ENCODE peak calls at places on chromosomes 4 and X, in five cellular contexts. I is prostate gland, C is OCI-LY7, U is GM23248, L is suprapubic skin. R is an unnamed sample.

GRCh38 chr4:153781717-153782416 is 7.0 kb downstream of the SFRP2 start:
- DNase-seq in I (no peak), C (no peak), U (peak; percentile 61), L (no peak), R (peak; percentile 27)

GRCh38 chrX:11336201-11336600 is 43.0 kb downstream of the AMELX start:
- DNase-seq in I (no peak), C (peak; percentile 59), U (no peak), L (no peak), R (no peak)

GRCh38 chr4:38867478-38868054 is at the start of gene FAM114A1:
- DNase-seq in I (peak; percentile 77), C (no peak), U (peak; percentile 95), L (peak; percentile 89), R (peak; percentile 13)

GRCh38 chrX:26562156-26562555 is 346.2 kb downstream of the MAGEB5 start:
- DNase-seq in I (no peak), C (no peak), U (no peak), L (no peak), R (no peak)

GRCh38 chrX:132505116-132505515 is 16.3 kb upstream of the MBNL3 start:
- DNase-seq in I (no peak), C (no peak), U (peak; percentile 36), L (no peak), R (no peak)

GRCh38 chr4:131098976-131099375 is 2003.0 kb downstream of the C4orf33 start:
- DNase-seq in I (no peak), C (no peak), U (no peak), L (no peak), R (no peak)

GRCh38 chr4:138163171-138163570 is 79.0 kb downstream of the SLC7A11 start:
- DNase-seq in I (no peak), C (no peak), U (no peak), L (no peak), R (no peak)

GRCh38 chr4:85291226-85291625 is 183.7 kb upstream of the ARHGAP24 start:
- DNase-seq in I (no peak), C (no peak), U (no peak), L (no peak), R (no peak)

GRCh38 chrX:1403228-1403627 is 11.3 kb upstream of the SLC25A6 start:
- DNase-seq in I (no peak), C (no peak), U (no peak), L (no peak), R (no peak)

GRCh38 chr4:26197018-26197779 is 123.6 kb upstream of the RBPJ start:
- DNase-seq in I (no peak), C (peak; percentile 33), U (peak; percentile 96), L (no peak), R (no peak)

GRCh38 chr4:107854326-107855030 is 29.7 kb downstream of the SGMS2 start:
- DNase-seq in I (no peak), C (no peak), U (peak; percentile 81), L (no peak), R (no peak)

GRCh38 chrX:11724122-11725017 is 33.7 kb upstream of the MSL3 start:
- DNase-seq in I (peak; percentile 4), C (peak; percentile 29), U (peak; percentile 44), L (no peak), R (no peak)

GRCh38 chrX:152806035-152806434 is 24.5 kb downstream of the CETN2 start:
- DNase-seq in I (no peak), C (no peak), U (peak; percentile 7), L (no peak), R (no peak)

DNA sequence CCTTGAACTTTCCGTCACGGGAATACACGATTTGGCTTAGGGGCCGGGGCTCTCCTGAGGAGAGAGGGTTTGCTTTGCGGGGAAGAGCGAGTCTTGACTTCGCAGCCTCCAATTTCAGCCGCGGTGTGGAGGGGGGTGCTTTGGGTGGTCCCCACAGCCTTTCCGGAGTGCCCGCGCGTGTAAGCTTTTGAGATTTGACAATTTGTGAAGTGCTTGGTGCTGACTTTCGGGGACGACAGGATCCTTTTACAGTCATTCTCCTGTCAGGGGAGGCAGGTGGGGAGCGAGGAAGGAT is 361 bp downstream of the SCML1 start:
- DNase-seq in I (no peak), C (no peak), U (no peak), L (no peak), R (no peak)
- H3K4me3 ChIP-seq in I (peak overlapping the region; percentile 45), C (no peak overlapping the region), U (peak overlapping the region; percentile 84), L (peak overlapping the region; percentile 62), R (peak overlapping the region; percentile 81)

GRCh38 chr4:15294832-15295231 is 133.0 kb upstream of the C1QTNF7 start:
- DNase-seq in I (no peak), C (no peak), U (no peak), L (no peak), R (no peak)

GRCh38 chr4:15295421-15296162 is 132.2 kb upstream of the C1QTNF7 start:
- DNase-seq in I (no peak), C (no peak), U (no peak), L (no peak), R (no peak)

GRCh38 chr4:15294202-15294601 is 133.6 kb upstream of the C1QTNF7 start:
- DNase-seq in I (no peak), C (no peak), U (no peak), L (no peak), R (no peak)

GRCh38 chr4:15293678-15294077 is 134.2 kb upstream of the C1QTNF7 start:
- DNase-seq in I (no peak), C (no peak), U (no peak), L (no peak), R (no peak)

GRCh38 chr4:15291133-15291532 is 136.7 kb upstream of the C1QTNF7 start:
- DNase-seq in I (no peak), C (no peak), U (peak; percentile 11), L (no peak), R (no peak)
- H3K4me3 ChIP-seq in I (no peak overlapping the region), C (no peak overlapping the region), U (no peak overlapping the region), L (no peak overlapping the region), R (no peak overlapping the region)

GRCh38 chrX:139202742-139203410 is 327.7 kb upstream of the F9 start:
- DNase-seq in I (no peak), C (no peak), U (peak; percentile 21), L (no peak), R (no peak)
- H3K4me3 ChIP-seq in I (peak overlapping the region; percentile 45), C (no peak overlapping the region), U (peak overlapping the region; percentile 40), L (peak overlapping the region; percentile 57), R (no peak overlapping the region)

GRCh38 chr4:30717208-30718020 is 2.8 kb upstream of the PCDH7 start:
- DNase-seq in I (peak; percentile 14), C (no peak), U (peak; percentile 70), L (no peak), R (no peak)
- H3K4me3 ChIP-seq in I (peak overlapping the region; percentile 49), C (no peak overlapping the region), U (peak overlapping the region; percentile 72), L (peak overlapping the region; percentile 74), R (no peak overlapping the region)

DNA sequence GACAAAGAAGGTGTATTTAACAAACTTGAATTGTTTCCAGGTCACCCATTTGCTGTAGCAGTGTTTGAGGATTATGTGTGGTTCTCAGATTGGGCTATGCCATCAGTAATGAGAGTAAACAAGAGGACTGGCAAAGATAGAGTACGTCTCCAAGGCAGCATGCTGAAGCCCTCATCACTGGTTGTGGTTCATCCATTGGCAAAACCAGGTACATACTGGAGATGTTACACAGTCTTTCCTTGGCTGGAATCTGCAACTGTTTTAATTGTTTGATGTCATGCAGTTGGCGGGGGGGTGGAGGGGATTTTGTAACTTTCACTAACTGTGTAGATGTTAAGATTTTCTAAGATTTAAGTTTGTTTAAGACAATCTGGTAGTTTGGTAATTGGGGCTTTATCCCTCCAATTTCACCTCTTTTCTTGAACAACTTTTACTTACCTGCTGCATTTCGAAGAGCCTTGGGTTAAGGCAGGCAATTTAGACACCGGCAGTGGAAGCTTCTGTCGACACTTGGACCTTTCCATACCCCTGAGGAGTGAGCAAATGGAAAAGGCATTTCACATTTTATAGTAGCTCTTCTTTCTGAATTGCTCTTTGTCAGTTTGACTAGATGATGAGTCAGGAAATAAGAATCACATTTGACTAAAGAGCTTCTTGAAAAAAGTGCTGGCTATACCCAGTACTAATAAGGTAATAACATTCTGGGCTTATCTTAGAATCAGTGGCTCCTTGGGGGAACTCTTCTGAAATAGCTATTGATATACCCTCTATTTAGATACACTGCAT is 67.4 kb downstream of the EGF start:
- DNase-seq in I (no peak), C (no peak), U (peak; percentile 85), L (no peak), R (no peak)
- H3K4me3 ChIP-seq in I (no peak overlapping the region), C (no peak overlapping the region), U (peak overlapping the region; percentile 17), L (no peak overlapping the region), R (no peak overlapping the region)

DNA sequence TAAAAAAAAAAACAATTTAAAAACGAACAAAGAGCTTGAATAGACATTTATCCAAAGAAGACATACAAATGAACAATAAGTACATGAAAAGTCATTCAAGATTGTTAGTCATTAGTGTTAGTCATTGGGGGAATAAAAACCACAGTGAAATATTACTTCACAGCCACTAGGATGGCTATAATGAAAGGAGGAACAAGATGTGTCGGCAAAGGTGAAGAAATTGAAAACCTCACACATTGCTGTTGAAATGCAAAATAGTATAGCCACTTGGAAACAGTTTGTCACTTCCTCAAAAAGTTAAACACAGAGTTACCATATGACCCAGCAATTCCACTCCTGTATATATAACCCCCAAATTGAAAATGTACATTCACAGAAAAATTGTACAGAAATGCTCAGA is 45.2 kb upstream of the SLC39A8 start:
- DNase-seq in I (no peak), C (no peak), U (peak; percentile 70), L (no peak), R (no peak)
- H3K4me3 ChIP-seq in I (no peak overlapping the region), C (no peak overlapping the region), U (no peak overlapping the region), L (no peak overlapping the region), R (no peak overlapping the region)

GRCh38 chrX:154090731-154091130 is 6.8 kb downstream of the MECP2 start:
- DNase-seq in I (no peak), C (no peak), U (no peak), L (no peak), R (no peak)

GRCh38 chrX:154093965-154094364 is 3.6 kb downstream of the MECP2 start:
- DNase-seq in I (no peak), C (no peak), U (no peak), L (no peak), R (no peak)

GRCh38 chrX:154094833-154095232 is 2.7 kb downstream of the MECP2 start:
- DNase-seq in I (no peak), C (no peak), U (no peak), L (no peak), R (no peak)

GRCh38 chrX:154091678-154092077 is 5.8 kb downstream of the MECP2 start:
- DNase-seq in I (no peak), C (no peak), U (no peak), L (no peak), R (no peak)

DNA sequence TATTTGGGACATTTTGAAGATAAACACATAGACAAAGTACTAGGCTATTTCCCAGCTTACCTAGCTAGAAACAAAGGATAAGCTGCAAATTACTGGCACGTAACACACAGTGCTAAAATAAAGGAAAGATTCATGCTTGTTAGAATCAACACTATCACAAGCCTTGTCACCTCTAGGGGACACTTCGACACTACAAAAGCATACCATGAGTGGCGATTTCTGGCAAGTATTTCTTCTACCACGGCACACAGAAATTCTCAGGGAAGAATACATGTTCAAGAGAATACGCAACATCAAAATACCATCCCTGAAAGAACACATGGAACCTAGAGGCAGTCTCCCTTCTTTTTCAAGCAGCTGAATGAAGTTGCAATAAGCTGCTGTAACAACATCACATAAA is 5.1 kb downstream of the MECP2 start:
- DNase-seq in I (no peak), C (no peak), U (no peak), L (no peak), R (no peak)
- H3K4me3 ChIP-seq in I (no peak overlapping the region), C (no peak overlapping the region), U (peak overlapping the region; percentile 45), L (no peak overlapping the region), R (no peak overlapping the region)

R was measured in LNCaP clone FGC.